ENCODE peak calls at places on chromosomes 13 and 19, in five cellular contexts. N, A, T, F and E are unnamed samples. For H3K27me3, the result is how much of the 10 kb centered on the place peaks cover.

GRCh38 chr19:15401397-15401710 is 17.4 kb downstream of the AKAP8L start:
- DNase-seq in N (no peak), A (no peak), T (no peak), F (no peak), E (no peak)

GRCh38 chr13:40565282-40566148 is 100.9 kb downstream of the FOXO1 start:
- DNase-seq in N (no peak), A (no peak), T (no peak), F (no peak), E (no peak)

GRCh38 chr19:28289294-28290063 is 923.5 kb downstream of the UQCRFS1 start:
- DNase-seq in N (peak), A (no peak), T (no peak), F (no peak), E (no peak)

GRCh38 chr13:80497007-80497406 is 156.1 kb upstream of the SPRY2 start:
- DNase-seq in N (no peak), A (no peak), T (no peak), F (no peak), E (no peak)

GRCh38 chr19:35557539-35558399 is 5.7 kb downstream of the ATP4A start:
- DNase-seq in N (peak), A (peak), T (peak), F (peak), E (peak)

GRCh38 chr19:3302755-3303154 is 63.6 kb upstream of the NFIC start:
- DNase-seq in N (no peak), A (no peak), T (no peak), F (no peak), E (no peak)

GRCh38 chr13:97339019-97339988 is 94.7 kb upstream of the RAP2A start:
- DNase-seq in N (peak), A (peak), T (peak), F (no peak), E (peak)

GRCh38 chr19:44677019-44677809 is 5.9 kb downstream of the CEACAM19 start:
- DNase-seq in N (no peak), A (no peak), T (no peak), F (no peak), E (no peak)

GRCh38 chr13:99909836-99910619 is 61.5 kb downstream of the ZIC5 start:
- DNase-seq in N (no peak), A (no peak), T (peak), F (no peak), E (no peak)

GRCh38 chr13:107765724-107766436 is 449.5 kb downstream of the LIG4 start:
- DNase-seq in N (no peak), A (no peak), T (no peak), F (no peak), E (no peak)

GRCh38 chr19:46299004-46299509 is 2.2 kb downstream of the HIF3A start:
- DNase-seq in N (peak), A (peak), T (peak), F (peak), E (peak)

GRCh38 chr13:50365300-50365682 is 350.0 kb downstream of the KCNRG start:
- DNase-seq in N (no peak), A (no peak), T (no peak), F (no peak), E (no peak)

GRCh38 chr19:406121-406711 is 2.7 kb downstream of the C2CD4C start:
- DNase-seq in N (no peak), A (no peak), T (no peak), F (peak), E (no peak)

GRCh38 chr19:4759388-4760284 is 31.9 kb upstream of the FEM1A start:
- DNase-seq in N (peak), A (peak), T (peak), F (peak), E (peak)

DNA sequence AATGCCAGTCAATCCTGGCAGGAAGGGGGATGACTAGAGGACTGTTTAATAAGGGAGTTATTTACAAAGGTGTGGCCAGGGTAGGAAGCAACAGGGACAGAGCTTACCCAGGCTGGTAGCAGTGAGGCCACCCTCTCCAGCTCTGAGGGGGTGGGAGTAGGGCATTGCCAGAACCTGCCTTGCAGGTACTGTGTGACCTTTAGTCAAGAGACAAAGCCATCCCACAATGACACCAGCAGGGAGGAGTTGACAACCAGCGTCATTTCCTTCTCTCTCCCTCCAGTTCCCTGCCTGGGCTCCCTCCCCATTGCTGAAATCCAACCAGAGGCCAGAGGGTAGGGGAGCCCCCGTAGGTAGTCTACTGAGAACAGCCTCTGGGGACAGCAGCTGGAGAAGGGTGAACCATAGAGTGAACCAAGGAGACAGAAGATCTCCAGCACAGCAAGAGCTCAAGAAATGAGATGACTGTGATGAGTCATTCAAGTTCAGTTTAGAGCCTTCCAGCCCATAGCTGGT is 33.3 kb upstream of the SPATA13 start:
- DNase-seq in N (peak), A (no peak), T (peak), F (no peak), E (no peak)
- TF ChIP-seq POLR2A in N (peak), A (no peak), T (no peak), F (no peak), E (no peak)

GRCh38 chr19:6133231-6133630 is 2.2 kb upstream of the ACSBG2 start:
- DNase-seq in N (no peak), A (no peak), T (no peak), F (no peak), E (no peak)

GRCh38 chr19:6135367-6135766 is at the start of gene ACSBG2:
- DNase-seq in N (no peak), A (no peak), T (no peak), F (no peak), E (no peak)

GRCh38 chr19:6141217-6141616 is 5.8 kb downstream of the ACSBG2 start:
- DNase-seq in N (no peak), A (no peak), T (no peak), F (no peak), E (no peak)

GRCh38 chr19:6138066-6138465 is 2.6 kb downstream of the ACSBG2 start:
- DNase-seq in N (no peak), A (no peak), T (no peak), F (no peak), E (no peak)

DNA sequence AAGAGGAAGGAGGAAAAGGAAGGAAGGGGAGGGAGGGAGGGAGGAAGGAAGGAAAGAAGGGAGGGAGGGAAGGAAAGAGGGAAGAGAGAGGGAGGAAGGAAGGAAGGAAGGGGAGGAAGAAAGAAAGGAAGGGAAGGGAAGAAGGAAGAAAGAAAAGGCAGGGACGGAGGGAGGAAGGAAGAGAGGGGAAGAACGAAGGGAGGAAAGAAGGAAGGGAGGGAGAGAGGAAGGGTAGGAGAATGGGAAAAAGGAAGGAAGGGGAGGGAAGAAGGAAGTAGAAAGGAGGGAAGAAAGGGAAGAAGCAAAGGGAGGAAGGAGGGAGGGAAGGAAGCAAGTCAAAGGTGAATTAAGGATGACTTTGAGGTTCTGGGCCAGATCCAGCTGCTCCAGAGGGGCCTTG is 3.0 kb downstream of the ACSBG2 start:
- DNase-seq in N (no peak), A (no peak), T (no peak), F (no peak), E (no peak)
- H3K27me3 ChIP-seq in N (under half), A (under half), T (under half), F (under half), E (under half)

DNA sequence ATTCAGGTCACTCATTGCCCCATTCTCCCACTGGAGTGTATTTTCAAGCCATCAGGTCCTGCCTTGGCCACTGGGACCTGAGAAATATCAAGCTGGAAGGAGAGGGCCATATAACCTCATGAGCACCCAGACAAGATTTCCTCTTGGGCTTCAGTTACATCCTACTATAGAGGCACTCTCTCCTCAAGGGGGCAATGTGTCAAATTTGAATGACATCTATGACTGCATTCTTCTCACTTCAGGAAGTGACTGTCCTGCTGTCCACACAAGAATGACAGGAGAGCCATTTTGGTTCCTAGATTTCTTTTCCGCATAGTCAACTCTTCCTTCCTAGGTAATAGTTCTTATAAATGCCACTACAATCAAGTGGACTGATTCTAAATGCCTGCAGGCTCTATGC is 416.2 kb downstream of the DIAPH3 start:
- DNase-seq in N (no peak), A (no peak), T (no peak), F (no peak), E (no peak)
- TF ChIP-seq CTCF in N (no peak), A (no peak), T (no peak), F (no peak), E (no peak)

DNA sequence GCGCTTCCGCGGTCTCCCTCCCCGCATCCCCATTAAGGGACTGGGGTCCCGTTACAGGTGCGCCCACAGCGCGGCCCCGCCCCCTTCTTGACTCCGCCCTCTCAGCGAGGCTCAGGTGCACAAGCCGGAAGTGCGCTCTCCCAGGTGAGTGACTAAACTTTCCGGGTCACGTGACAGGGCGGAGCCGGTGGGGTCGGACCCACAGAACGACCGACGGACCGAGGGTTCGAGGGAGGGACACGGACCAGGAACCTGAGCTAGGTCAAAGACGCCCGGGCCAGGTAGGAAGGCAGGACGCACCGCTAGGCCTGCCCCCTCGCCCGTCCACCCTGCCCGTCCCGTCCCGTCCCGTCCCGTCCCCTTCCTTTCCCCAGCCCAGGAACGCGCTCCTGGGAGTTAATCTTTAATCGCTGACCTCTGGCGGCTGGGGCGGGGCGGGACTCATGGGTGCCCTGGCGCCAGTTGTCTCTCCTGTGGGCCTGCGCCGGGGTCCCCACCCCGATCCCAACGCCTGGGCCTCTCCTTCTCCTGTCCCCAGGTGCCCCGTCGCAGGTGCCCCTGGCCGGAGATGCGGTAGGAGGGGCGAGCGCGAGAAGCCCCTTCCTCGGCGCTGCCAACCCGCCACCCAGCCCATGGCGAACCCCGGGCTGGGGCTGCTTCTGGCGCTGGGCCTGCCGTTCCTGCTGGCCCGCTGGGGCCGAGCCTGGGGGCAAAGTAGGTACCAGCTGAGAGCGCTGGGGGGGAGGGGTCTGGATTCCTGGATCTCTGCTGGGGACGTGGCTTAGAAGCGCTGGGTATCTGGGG is at the start of gene CRB3:
- DNase-seq in N (peak), A (no peak), T (peak), F (peak), E (no peak)
- TF ChIP-seq POLR2A in N (peak), A (peak), T (no peak), F (no peak), E (no peak)

GRCh38 chr19:29573486-29573885 is 32.6 kb upstream of the POP4 start:
- DNase-seq in N (no peak), A (no peak), T (no peak), F (no peak), E (no peak)
- H3K27me3 ChIP-seq in N (under half), A (under half), T (under half), F (under half), E (under half)

DNA sequence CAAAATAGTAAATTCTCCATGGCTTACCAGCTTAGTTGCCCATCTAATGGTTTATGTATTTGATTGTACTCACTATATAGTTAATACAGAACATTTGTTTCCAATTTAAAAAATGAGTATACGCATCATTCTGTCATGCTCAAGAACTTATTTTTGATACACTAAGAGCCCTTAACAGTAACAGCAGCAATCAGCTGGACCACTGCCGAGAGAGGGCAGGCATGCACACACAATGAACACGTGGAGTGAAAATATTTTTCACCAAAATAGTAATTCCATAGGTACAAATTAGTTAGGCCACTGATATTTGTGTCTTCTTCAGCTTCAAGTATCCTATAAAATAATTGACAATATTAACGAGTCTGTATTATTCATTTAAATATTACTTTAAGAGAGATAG is 109.9 kb downstream of the KLF12 start:
- DNase-seq in N (no peak), A (no peak), T (peak), F (no peak), E (no peak)
- TF ChIP-seq CTCF in N (no peak), A (no peak), T (no peak), F (no peak), E (no peak)